ENCODE peak calls at places on chromosomes 16 and 17, in four cellular contexts. L is C1 segment of cervical spinal cord; O is activated naive CD4-positive, alpha-beta T cell treated with anti-CD3 and anti-CD28 coated beads, Interleukin-2, amount 10 ng/mL, durations not matched to agents 7 days and 5 days; R is effector CD8-positive, alpha-beta T cell. E is an unnamed sample.

GRCh38 chr16:10250137-10250850 is 68.1 kb upstream of the GRIN2A start:
- DNase-seq in O (no peak), L (no peak), R (no peak), E (no peak)

GRCh38 chr17:16406742-16407674 is 8.4 kb upstream of the TRPV2 start:
- DNase-seq in R (no peak), L (no peak), O (no peak), E (no peak)

GRCh38 chr17:82105882-82106696 is 8.1 kb upstream of the FASN start:
- DNase-seq in O (peak; percentile 78), R (peak; percentile 31), L (peak; percentile 69), E (peak; percentile 71)

GRCh38 chr17:75751676-75752404 is 13.2 kb downstream of the GALK1 start:
- DNase-seq in L (no peak), O (no peak), R (no peak), E (no peak)

GRCh38 chr17:52636443-52636842 is 477.9 kb upstream of the CA10 start:
- DNase-seq in L (no peak), R (no peak), O (no peak), E (no peak)

GRCh38 chr17:49106366-49107210 is 26.0 kb upstream of the B4GALNT2 start:
- DNase-seq in L (no peak), R (no peak), O (no peak), E (no peak)

GRCh38 chr17:76720941-76721340 is 5.5 kb downstream of the JMJD6 start:
- DNase-seq in L (no peak), O (no peak), R (no peak), E (no peak)

GRCh38 chr17:73365934-73366623 is 54.3 kb upstream of the CDC42EP4 start:
- DNase-seq in R (no peak), O (no peak), L (peak; percentile 70), E (peak; percentile 69)

GRCh38 chr16:50742521-50743150 is 750 bp downstream of the CYLD start:
- DNase-seq in R (peak; percentile 41), L (no peak), O (peak; percentile 74), E (peak; percentile 38)

GRCh38 chr16:15523092-15523541 is 88.7 kb downstream of the BMERB1 start:
- DNase-seq in O (peak; percentile 21), L (peak; percentile 63), R (no peak), E (no peak)

GRCh38 chr16:29974291-29975133 is 844 bp downstream of the TAOK2 start:
- DNase-seq in R (no peak), L (peak; percentile 24), O (peak; percentile 46), E (peak; percentile 54)

GRCh38 chr16:70703041-70703834 is 17.4 kb upstream of the MTSS2 start:
- DNase-seq in L (no peak), R (no peak), O (no peak), E (no peak)

GRCh38 chr17:81558941-81559806 is 7.0 kb upstream of the FAAP100 start:
- DNase-seq in R (no peak), L (no peak), O (no peak), E (no peak)

GRCh38 chr17:68152161-68152571 is 95.7 kb upstream of the AMZ2 start:
- DNase-seq in R (no peak), L (no peak), O (no peak), E (no peak)

GRCh38 chr16:49602201-49603041 is 228.8 kb downstream of the C16orf78 start:
- DNase-seq in L (no peak), O (no peak), R (no peak), E (no peak)

GRCh38 chr17:46011711-46012505 is 12.9 kb downstream of the STH start:
- DNase-seq in L (no peak), O (no peak), R (no peak), E (no peak)

GRCh38 chr17:51356084-51356410 is 95.7 kb downstream of the UTP18 start:
- DNase-seq in O (no peak), R (no peak), L (no peak), E (no peak)

GRCh38 chr17:9199474-9200196 is 178.3 kb downstream of the NTN1 start:
- DNase-seq in L (no peak), R (no peak), O (no peak), E (no peak)

GRCh38 chr17:78127888-78128615 is 503 bp downstream of the TMC6 start:
- DNase-seq in R (no peak), L (peak; percentile 69), O (peak; percentile 49), E (peak; percentile 88)

GRCh38 chr17:50052241-50052788 is 3.6 kb upstream of the ITGA3 start:
- DNase-seq in O (no peak), L (no peak), R (no peak), E (no peak)

GRCh38 chr16:69315486-69316311 is 4.5 kb downstream of the VPS4A start:
- DNase-seq in O (peak; percentile 17), R (no peak), L (no peak), E (no peak)

GRCh38 chr16:86975445-86975844 is 341.7 kb downstream of the C16orf95 start:
- DNase-seq in R (no peak), L (no peak), O (no peak), E (no peak)

GRCh38 chr17:81489012-81489968 is 23.3 kb downstream of the ACTG1 start:
- DNase-seq in R (no peak), O (no peak), L (no peak), E (no peak)

E was measured in left lung.